ENCODE peak calls at places on chromosomes 3 and 15, in six cellular contexts. I, Y, Z, N, O and F are unnamed samples.

GRCh38 chr15:70323111-70323851 is 225.6 kb upstream of the TLE3 start:
- DNase-seq in I (peak; percentile 25), Y (peak; percentile 50), Z (no peak), N (no peak), O (peak; percentile 38), F (peak; percentile 56)

GRCh38 chr3:129597792-129598381 is 8.6 kb downstream of the PLXND1 start:
- DNase-seq in I (no peak), Y (peak; percentile 62), Z (no peak), N (no peak), O (no peak), F (no peak)

GRCh38 chr15:63035977-63036376 is 6.6 kb upstream of the TPM1 start:
- DNase-seq in I (no peak), Y (no peak), Z (no peak), N (peak; percentile 46), O (no peak), F (no peak)

GRCh38 chr15:60635507-60636352 is 156.8 kb upstream of the ICE2 start:
- DNase-seq in I (no peak), Y (no peak), Z (no peak), N (no peak), O (no peak), F (no peak)

GRCh38 chr15:77019476-77020331 is 24.8 kb downstream of the PSTPIP1 start:
- DNase-seq in I (peak; percentile 37), Y (no peak), Z (no peak), N (peak; percentile 17), O (no peak), F (no peak)

GRCh38 chr15:58249646-58250312 is 111.6 kb downstream of the AQP9 start:
- DNase-seq in I (no peak), Y (no peak), Z (no peak), N (no peak), O (no peak), F (no peak)

GRCh38 chr3:71304684-71305083 is 278.8 kb downstream of the FOXP1 start:
- DNase-seq in I (peak; percentile 72), Y (peak; percentile 64), Z (no peak), N (peak; percentile 23), O (no peak), F (peak; percentile 40)

GRCh38 chr3:112126501-112126900 is 6.5 kb downstream of the GCSAM start:
- DNase-seq in I (no peak), Y (peak; percentile 40), Z (no peak), N (no peak), O (no peak), F (no peak)

GRCh38 chr3:179666436-179667035 is 13.7 kb downstream of the USP13 start:
- DNase-seq in I (no peak), Y (peak; percentile 56), Z (no peak), N (no peak), O (peak; percentile 38), F (no peak)

GRCh38 chr15:54017911-54018310 is 39.7 kb downstream of the UNC13C start:
- DNase-seq in I (no peak), Y (no peak), Z (no peak), N (no peak), O (no peak), F (no peak)

GRCh38 chr3:18575573-18575972 is 150.4 kb upstream of the SATB1 start:
- DNase-seq in I (no peak), Y (no peak), Z (no peak), N (peak; percentile 43), O (no peak), F (no peak)

GRCh38 chr15:100334905-100335304 is 6.9 kb downstream of the ADAMTS17 start:
- DNase-seq in I (no peak), Y (no peak), Z (no peak), N (no peak), O (no peak), F (no peak)

GRCh38 chr3:122609798-122610559 is 32.5 kb downstream of the PARP15 start:
- DNase-seq in I (peak; percentile 64), Y (peak; percentile 82), Z (no peak), N (peak; percentile 88), O (no peak), F (peak; percentile 45)

GRCh38 chr3:46960081-46960701 is 16.4 kb downstream of the CCDC12 start:
- DNase-seq in I (peak; percentile 47), Y (peak; percentile 80), Z (no peak), N (peak; percentile 84), O (no peak), F (peak; percentile 24)

GRCh38 chr15:27776501-27776900 is 322.6 kb downstream of the OCA2 start:
- DNase-seq in I (no peak), Y (no peak), Z (no peak), N (no peak), O (no peak), F (no peak)

GRCh38 chr3:62884041-62884870 is 9.0 kb upstream of the CADPS start:
- DNase-seq in I (no peak), Y (no peak), Z (no peak), N (no peak), O (no peak), F (no peak)

GRCh38 chr15:78454992-78455391 is 17.0 kb downstream of the IREB2 start:
- DNase-seq in I (no peak), Y (no peak), Z (no peak), N (no peak), O (no peak), F (no peak)

GRCh38 chr15:39580630-39581500 is at the start of gene THBS1:
- DNase-seq in I (peak; percentile 94), Y (peak; percentile 97), Z (peak; percentile 91), N (peak; percentile 66), O (peak; percentile 70), F (peak; percentile 79)

GRCh38 chr3:69143605-69144004 is 21.2 kb upstream of the LMOD3 start:
- DNase-seq in I (no peak), Y (peak; percentile 36), Z (no peak), N (peak; percentile 66), O (no peak), F (no peak)

GRCh38 chr3:32421991-32422859 is 30.6 kb downstream of the CMTM7 start:
- DNase-seq in I (peak; percentile 62), Y (peak; percentile 96), Z (peak; percentile 93), N (peak; percentile 94), O (peak; percentile 97), F (peak; percentile 57)

GRCh38 chr3:632571-633170 is 436.1 kb downstream of the CHL1 start:
- DNase-seq in I (peak; percentile 63), Y (peak; percentile 19), Z (peak; percentile 50), N (peak; percentile 66), O (peak; percentile 37), F (peak; percentile 38)

DNA sequence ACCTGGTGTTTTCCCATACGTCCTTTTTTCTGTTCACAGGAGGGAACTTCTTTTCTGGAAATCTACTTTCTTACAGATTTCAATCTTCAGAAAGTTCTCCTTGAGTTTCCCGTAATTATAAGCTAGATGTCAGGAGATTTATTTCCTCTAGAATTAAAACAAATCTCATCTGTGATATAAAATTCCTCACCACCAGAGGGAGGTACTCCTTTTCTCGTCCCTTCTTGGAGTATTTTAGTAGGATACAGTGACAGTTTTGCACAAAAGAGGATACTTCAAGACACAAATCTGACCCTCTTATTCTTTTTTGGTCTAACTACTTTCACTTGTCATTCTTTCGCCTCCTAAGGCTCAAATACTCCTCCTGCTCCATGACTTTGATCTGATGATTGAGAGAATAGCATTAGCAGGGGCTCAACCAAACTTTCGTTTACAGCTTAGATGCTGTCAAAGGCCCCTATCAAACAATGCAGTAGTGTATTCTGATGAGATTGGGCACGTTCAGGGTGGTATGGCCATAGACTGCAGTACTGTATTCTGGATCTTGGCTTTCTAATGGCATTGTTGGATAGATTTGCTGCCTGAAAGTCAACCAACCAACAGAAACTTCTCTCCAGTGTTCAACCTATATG is 38.0 kb downstream of the TMEM41A start:
- DNase-seq in I (no peak), Y (peak; percentile 40), Z (no peak), N (peak; percentile 47), O (no peak), F (peak; percentile 9)
- TF ChIP-seq CTCF in I (peak; percentile 41), Y (peak; percentile 38), Z (peak; percentile 20), N (peak; percentile 32), O (peak; percentile 36), F (peak; percentile 39)

DNA sequence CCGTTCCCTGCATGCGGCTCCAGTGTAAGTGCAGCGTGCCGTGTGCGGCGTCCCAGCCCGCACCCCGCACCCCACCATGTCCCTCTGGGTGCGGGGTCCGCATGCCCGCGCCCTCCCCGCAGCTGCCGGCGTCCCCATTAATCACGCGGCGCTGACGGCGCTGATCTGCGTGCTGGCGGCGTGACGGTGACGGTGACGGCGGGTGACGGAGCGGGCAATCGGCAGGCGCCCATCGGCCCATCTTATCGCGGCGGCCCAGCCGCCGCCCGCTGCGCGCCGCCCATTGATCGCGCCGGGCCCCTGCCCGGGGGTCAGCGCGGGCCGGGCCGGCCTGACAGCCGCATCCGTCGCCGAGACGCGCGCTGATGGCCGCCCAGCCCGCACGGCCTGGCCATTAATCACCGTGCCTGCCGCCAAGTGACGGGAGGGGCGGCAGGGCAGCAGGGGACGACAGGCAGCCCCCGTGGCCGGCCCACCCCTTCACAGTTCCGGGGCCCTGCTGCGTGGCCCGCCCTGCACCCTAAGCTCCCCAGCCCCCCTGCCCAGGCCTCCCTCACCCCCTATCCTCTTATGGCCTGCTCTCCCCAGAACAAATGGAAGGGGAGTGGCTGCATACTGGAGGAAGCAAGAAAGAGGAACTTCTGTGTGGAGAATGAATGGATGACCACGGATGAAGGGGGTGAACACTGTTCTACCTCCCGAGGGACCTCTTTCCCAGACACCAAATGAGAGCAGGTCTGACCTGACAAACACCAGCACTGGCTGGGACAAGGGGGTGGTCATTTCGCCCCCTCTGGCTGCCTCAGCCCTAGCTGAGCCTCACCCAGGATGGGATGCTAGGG is 24.8 kb downstream of the SEC61A1 start:
- DNase-seq in I (no peak), Y (peak; percentile 52), Z (no peak), N (no peak), O (peak; percentile 49), F (no peak)
- H3K4me3 ChIP-seq in I (peak overlapping the region; percentile 49), Y (peak overlapping the region; percentile 47), Z (peak overlapping the region; percentile 45), N (peak overlapping the region; percentile 42), O (peak overlapping the region; percentile 49), F (no peak overlapping the region)

DNA sequence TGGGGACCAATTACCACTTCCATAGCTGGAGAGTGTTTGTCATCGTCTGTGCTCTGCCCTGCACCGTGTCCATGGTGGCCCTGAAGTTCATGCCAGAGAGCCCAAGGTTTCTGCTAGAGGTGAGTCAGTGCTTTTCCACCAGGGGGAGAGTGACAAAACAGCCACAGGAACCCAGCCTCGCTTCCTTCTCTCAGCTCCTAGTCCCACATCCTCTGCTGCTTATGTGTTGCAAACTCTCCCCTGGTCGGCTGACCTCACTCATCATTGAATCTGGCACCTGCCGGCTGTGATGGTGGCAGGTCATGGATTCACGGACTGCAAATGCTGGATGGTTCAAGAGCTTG is 158.4 kb downstream of the SV2B start:
- DNase-seq in I (no peak), Y (no peak), Z (no peak), N (no peak), O (no peak), F (no peak)
- TF ChIP-seq CTCF in I (peak; percentile 13), Y (no peak), Z (no peak), N (no peak), O (no peak), F (no peak)

DNA sequence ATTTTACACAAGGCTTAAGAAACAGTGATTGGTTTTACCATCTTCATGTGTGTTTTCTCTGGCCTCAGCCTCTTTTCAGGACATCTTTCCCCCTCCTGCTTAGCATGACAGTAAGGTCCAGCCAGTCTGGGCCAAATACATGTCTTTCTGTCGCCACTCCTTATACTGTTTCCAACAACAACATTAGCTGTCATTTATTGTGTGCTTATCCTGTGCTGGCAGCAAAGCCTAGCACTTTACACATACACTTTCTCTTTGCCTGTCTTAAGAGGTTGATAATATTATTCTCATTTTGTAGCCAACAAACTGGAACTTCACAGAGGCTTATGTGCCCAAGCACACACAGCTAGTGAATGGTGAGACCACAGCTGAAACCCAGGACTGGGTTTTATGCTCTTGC is 37.8 kb downstream of the B3GALNT1 start:
- DNase-seq in I (no peak), Y (no peak), Z (no peak), N (no peak), O (no peak), F (no peak)
- H3K4me3 ChIP-seq in I (no peak overlapping the region), Y (no peak overlapping the region), Z (no peak overlapping the region), N (no peak overlapping the region), O (no peak overlapping the region), F (no peak overlapping the region)